ENCODE peak calls at places on chromosomes 13 and 19, in four cellular contexts. J, U, F and P are unnamed samples.

GRCh38 chr19:31676271-31677004 is 327.2 kb upstream of the TSHZ3 start:
- DNase-seq in J (peak; percentile 8), F (no peak), U (no peak), P (peak; percentile 25)

GRCh38 chr19:7856679-7857663 is 17.2 kb downstream of the PRR36 start:
- DNase-seq in F (no peak), J (no peak), U (no peak), P (no peak)

GRCh38 chr13:80824231-80824630 is 483.3 kb upstream of the SPRY2 start:
- DNase-seq in F (no peak), U (no peak), J (peak; percentile 91), P (no peak)

GRCh38 chr19:32651729-32652140 is 23.2 kb downstream of the ANKRD27 start:
- DNase-seq in F (no peak), U (no peak), J (peak; percentile 34), P (no peak)

GRCh38 chr19:37941820-37942515 is 35.0 kb downstream of the SIPA1L3 start:
- DNase-seq in J (no peak), U (no peak), F (no peak), P (no peak)

GRCh38 chr13:39317284-39317683 is 279.0 kb downstream of the NHLRC3 start:
- DNase-seq in F (peak; percentile 5), J (peak; percentile 86), U (peak; percentile 53), P (no peak)

GRCh38 chr19:1907563-1908363 is 2.6 kb downstream of the ADAT3 start:
- DNase-seq in U (no peak), J (no peak), F (peak; percentile 75), P (no peak)

GRCh38 chr13:33279898-33280549 is 5.5 kb downstream of the STARD13 start:
- DNase-seq in U (no peak), F (no peak), J (peak; percentile 50), P (no peak)

GRCh38 chr13:98144501-98145350 is 1.8 kb downstream of the FARP1 start:
- DNase-seq in U (no peak), F (peak; percentile 39), J (peak; percentile 44), P (no peak)

GRCh38 chr19:32748497-32748896 is 28.9 kb downstream of the TDRD12 start:
- DNase-seq in U (no peak), F (peak; percentile 6), J (no peak), P (no peak)

GRCh38 chr13:28322256-28322895 is 172.6 kb downstream of the FLT1 start:
- DNase-seq in F (no peak), U (no peak), J (no peak), P (no peak)

GRCh38 chr13:29817604-29818378 is 32.6 kb downstream of the UBL3 start:
- DNase-seq in F (no peak), U (no peak), J (no peak), P (no peak)

GRCh38 chr13:110636701-110637201 is 21.4 kb downstream of the NAXD start:
- DNase-seq in J (no peak), U (no peak), F (no peak), P (no peak)

GRCh38 chr19:41420101-41420880 is 6.9 kb downstream of the B3GNT8 start:
- DNase-seq in J (no peak), F (no peak), U (no peak), P (no peak)

GRCh38 chr19:27828781-27829275 is 1384.1 kb downstream of the UQCRFS1 start:
- DNase-seq in J (no peak), F (no peak), U (no peak), P (no peak)

GRCh38 chr13:73200432-73200831 is 141.6 kb downstream of the KLF5 start:
- DNase-seq in U (no peak), J (peak; percentile 85), F (peak; percentile 36), P (no peak)

GRCh38 chr13:102974574-102975195 is 91.5 kb downstream of the SLC10A2 start:
- DNase-seq in J (no peak), F (no peak), U (no peak), P (no peak)

GRCh38 chr19:8334458-8335342 is 8.4 kb downstream of the KANK3 start:
- DNase-seq in F (peak; percentile 78), J (peak; percentile 77), U (no peak), P (no peak)

GRCh38 chr19:5804516-5805464 is at the start of gene NRTN:
- DNase-seq in U (no peak), F (peak; percentile 74), J (no peak), P (no peak)
- H3K27ac ChIP-seq in U (no peak within 1 kb of the TSS), F (peak within 1 kb of the TSS; percentile 81), J (no peak within 1 kb of the TSS), P (no peak within 1 kb of the TSS)

DNA sequence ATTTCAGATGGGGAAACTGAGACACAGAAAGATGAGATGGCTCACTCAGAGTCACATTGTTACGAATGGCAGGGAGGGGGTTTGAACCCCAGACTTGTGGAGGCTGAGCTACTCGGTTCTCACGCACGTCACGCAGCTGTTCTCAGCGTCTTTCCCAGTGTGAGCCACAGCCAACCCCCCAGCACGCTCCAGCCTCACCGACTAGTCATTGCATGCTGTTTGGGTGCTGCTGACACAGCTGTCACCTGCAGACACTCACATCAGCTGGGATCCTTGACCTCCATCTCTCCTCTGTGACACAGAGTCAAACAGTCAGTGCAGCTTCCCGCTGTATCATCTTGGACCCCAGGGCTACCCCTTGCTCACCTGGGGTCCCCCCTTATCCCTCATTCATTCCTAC is 2.4 kb upstream of the NCAN start:
- DNase-seq in J (no peak), U (no peak), F (no peak), P (no peak)
- H3K27ac ChIP-seq in J (no peak overlapping the region), U (no peak overlapping the region), F (no peak overlapping the region), P (no peak overlapping the region)

DNA sequence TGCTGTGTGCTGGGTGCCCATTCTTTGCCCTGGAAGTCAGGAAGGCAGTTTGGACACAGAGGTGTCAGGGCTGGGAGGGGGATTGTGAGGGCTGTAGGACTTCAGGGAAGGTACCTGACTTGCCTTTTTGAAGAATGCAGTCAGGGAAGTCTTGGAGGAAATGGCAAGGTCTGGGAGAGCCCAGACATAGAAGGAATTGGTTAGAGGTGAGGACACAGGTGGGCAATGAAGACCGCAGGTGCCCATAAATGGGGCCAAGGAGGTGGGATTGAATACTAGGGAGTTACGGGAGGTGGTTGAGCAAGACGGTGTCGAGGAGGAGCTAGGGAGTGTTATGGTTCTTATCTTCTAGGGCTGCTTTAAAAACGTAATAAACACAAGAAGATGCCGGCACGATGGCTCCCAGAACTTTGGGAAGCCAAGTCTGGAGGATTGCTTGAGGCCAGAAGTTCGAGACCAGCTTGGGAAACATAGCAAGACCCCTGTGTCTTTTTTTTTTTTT is 1.4 kb upstream of the DDA1 start:
- DNase-seq in U (no peak), J (no peak), F (no peak), P (no peak)
- H3K27ac ChIP-seq in U (no peak overlapping the region), J (no peak overlapping the region), F (no peak overlapping the region), P (no peak overlapping the region)

DNA sequence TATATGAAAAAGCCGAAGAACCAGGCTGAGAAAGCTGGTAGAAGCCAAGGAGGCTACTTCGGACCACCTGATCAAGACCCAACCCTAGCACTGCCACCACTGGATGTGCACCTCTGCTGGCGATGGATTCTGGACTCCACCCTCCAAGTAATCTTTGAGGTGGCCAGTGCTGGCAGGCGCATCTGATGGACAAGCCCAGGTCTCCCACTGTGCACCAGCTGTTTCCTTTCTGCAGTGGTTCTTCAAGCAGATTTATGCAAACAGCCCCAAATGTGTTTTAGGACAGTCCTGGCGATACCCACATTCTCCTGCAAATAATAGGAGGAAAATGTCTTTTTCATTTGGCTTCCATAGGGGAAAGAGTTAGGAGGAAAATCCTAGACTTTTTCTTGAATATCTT is 172.3 kb downstream of the SHISA2 start:
- DNase-seq in J (no peak), F (no peak), U (no peak), P (no peak)
- H3K27ac ChIP-seq in J (no peak overlapping the region), F (no peak overlapping the region), U (no peak overlapping the region), P (no peak overlapping the region)

DNA sequence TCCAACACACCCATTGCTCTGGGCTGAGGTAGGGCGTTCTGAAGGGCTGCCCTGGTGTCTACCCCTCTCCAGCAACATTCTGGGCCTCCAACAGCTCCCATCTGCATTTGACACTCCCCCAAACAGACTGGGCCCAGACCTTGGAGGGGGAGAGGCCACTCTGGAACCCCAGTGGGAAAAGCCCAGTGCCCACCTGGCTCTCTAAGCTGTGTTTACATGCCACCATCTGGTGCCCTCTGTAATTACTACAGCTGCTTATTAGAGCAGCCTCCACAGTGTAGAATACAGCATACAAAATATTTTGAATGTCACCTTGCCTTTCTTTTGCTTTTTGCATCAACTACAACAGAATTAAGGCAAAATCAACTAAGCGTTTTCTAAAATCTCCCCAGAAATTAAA is 35.8 kb upstream of the TM9SF2 start:
- DNase-seq in F (no peak), J (no peak), U (no peak), P (no peak)
- H3K27ac ChIP-seq in F (no peak overlapping the region), J (no peak overlapping the region), U (no peak overlapping the region), P (no peak overlapping the region)